ENCODE peak calls at places on chromosomes 1 and 21, in six cellular contexts. One of them, this sample, is unnamed.

GRCh38 chr1:228748431-228748830 is 13.2 kb downstream of the RHOU start:
- DNase-seq in BJ: no peak
- DNase-seq in GM13976: no peak
- DNase-seq in astrocyte of the spinal cord: no peak
- DNase-seq in GM10248: no peak
- DNase-seq in HFFc6: no peak
- DNase-seq in this sample: no peak

GRCh38 chr21:31497939-31498338 is 153.9 kb upstream of the TIAM1 start:
- DNase-seq in BJ: no peak
- DNase-seq in GM13976: no peak
- DNase-seq in astrocyte of the spinal cord: no peak
- DNase-seq in GM10248: no peak
- DNase-seq in HFFc6: no peak
- DNase-seq in this sample: no peak

GRCh38 chr1:23643668-23644554 is 47.7 kb upstream of the RPL11 start:
- DNase-seq in BJ: no peak
- DNase-seq in GM13976: no peak
- DNase-seq in astrocyte of the spinal cord: no peak
- DNase-seq in GM10248: no peak
- DNase-seq in HFFc6: no peak
- DNase-seq in this sample: no peak

GRCh38 chr21:45022736-45023135 is 51.6 kb upstream of the ADARB1 start:
- DNase-seq in BJ: no peak
- DNase-seq in GM13976: no peak
- DNase-seq in astrocyte of the spinal cord: no peak
- DNase-seq in GM10248: no peak
- DNase-seq in HFFc6: no peak
- DNase-seq in this sample: no peak

GRCh38 chr1:221667504-221667903 is 74.4 kb downstream of the DUSP10 start:
- DNase-seq in BJ: peak
- DNase-seq in GM13976: no peak
- DNase-seq in astrocyte of the spinal cord: peak
- DNase-seq in GM10248: no peak
- DNase-seq in HFFc6: peak
- DNase-seq in this sample: peak

GRCh38 chr1:177505905-177506590 is 335.3 kb downstream of the BRINP2 start:
- DNase-seq in BJ: no peak
- DNase-seq in GM13976: no peak
- DNase-seq in astrocyte of the spinal cord: peak
- DNase-seq in GM10248: no peak
- DNase-seq in HFFc6: no peak
- DNase-seq in this sample: no peak

GRCh38 chr1:52697795-52698674 is at the start of gene COA7:
- DNase-seq in BJ: peak
- DNase-seq in GM13976: peak
- DNase-seq in astrocyte of the spinal cord: peak
- DNase-seq in GM10248: peak
- DNase-seq in HFFc6: peak
- DNase-seq in this sample: peak

GRCh38 chr1:85275701-85276289 is 637 bp downstream of the BCL10 start:
- DNase-seq in BJ: no peak
- DNase-seq in GM13976: peak
- DNase-seq in astrocyte of the spinal cord: no peak
- DNase-seq in GM10248: peak
- DNase-seq in HFFc6: no peak
- DNase-seq in this sample: peak

GRCh38 chr1:165217958-165218357 is 138.6 kb downstream of the LMX1A start:
- DNase-seq in BJ: no peak
- DNase-seq in GM13976: no peak
- DNase-seq in astrocyte of the spinal cord: no peak
- DNase-seq in GM10248: no peak
- DNase-seq in HFFc6: no peak
- DNase-seq in this sample: no peak

GRCh38 chr1:19476440-19477190 is 8.7 kb downstream of the CAPZB start:
- DNase-seq in BJ: no peak
- DNase-seq in GM13976: peak
- DNase-seq in astrocyte of the spinal cord: peak
- DNase-seq in GM10248: peak
- DNase-seq in HFFc6: no peak
- DNase-seq in this sample: no peak

GRCh38 chr1:157539568-157539967 is 12.7 kb downstream of the FCRL5 start:
- DNase-seq in BJ: no peak
- DNase-seq in GM13976: no peak
- DNase-seq in astrocyte of the spinal cord: no peak
- DNase-seq in GM10248: no peak
- DNase-seq in HFFc6: no peak
- DNase-seq in this sample: no peak

GRCh38 chr1:41789616-41790330 is 128.9 kb downstream of the HIVEP3 start:
- DNase-seq in BJ: no peak
- DNase-seq in GM13976: no peak
- DNase-seq in astrocyte of the spinal cord: no peak
- DNase-seq in GM10248: no peak
- DNase-seq in HFFc6: no peak
- DNase-seq in this sample: no peak

GRCh38 chr1:24905979-24906720 is 23.9 kb downstream of the RUNX3 start:
- DNase-seq in BJ: no peak
- DNase-seq in GM13976: peak
- DNase-seq in astrocyte of the spinal cord: no peak
- DNase-seq in GM10248: no peak
- DNase-seq in HFFc6: no peak
- DNase-seq in this sample: peak

GRCh38 chr21:32403201-32403701 is 9.3 kb upstream of the EVA1C start:
- DNase-seq in BJ: no peak
- DNase-seq in GM13976: peak
- DNase-seq in astrocyte of the spinal cord: peak
- DNase-seq in GM10248: peak
- DNase-seq in HFFc6: peak
- DNase-seq in this sample: peak

GRCh38 chr21:34630536-34631143 is 15.7 kb upstream of the RCAN1 start:
- DNase-seq in BJ: no peak
- DNase-seq in GM13976: peak
- DNase-seq in astrocyte of the spinal cord: peak
- DNase-seq in GM10248: peak
- DNase-seq in HFFc6: peak
- DNase-seq in this sample: peak

GRCh38 chr1:18132022-18132706 is 24.6 kb downstream of the IGSF21 start:
- DNase-seq in BJ: no peak
- DNase-seq in GM13976: no peak
- DNase-seq in astrocyte of the spinal cord: no peak
- DNase-seq in GM10248: no peak
- DNase-seq in HFFc6: no peak
- DNase-seq in this sample: no peak

GRCh38 chr1:219128957-219129356 is 44.7 kb upstream of the LYPLAL1 start:
- DNase-seq in BJ: no peak
- DNase-seq in GM13976: no peak
- DNase-seq in astrocyte of the spinal cord: no peak
- DNase-seq in GM10248: no peak
- DNase-seq in HFFc6: no peak
- DNase-seq in this sample: no peak

GRCh38 chr1:46411010-46411405 is 16.9 kb downstream of the FAAH start:
- DNase-seq in BJ: no peak
- DNase-seq in GM13976: no peak
- DNase-seq in astrocyte of the spinal cord: no peak
- DNase-seq in GM10248: no peak
- DNase-seq in HFFc6: no peak
- DNase-seq in this sample: no peak

GRCh38 chr1:46415514-46415913 is 21.4 kb downstream of the FAAH start:
- DNase-seq in BJ: no peak
- DNase-seq in GM13976: no peak
- DNase-seq in astrocyte of the spinal cord: no peak
- DNase-seq in GM10248: no peak
- DNase-seq in HFFc6: no peak
- DNase-seq in this sample: no peak

GRCh38 chr1:46412853-46413595 is 18.9 kb downstream of the FAAH start:
- DNase-seq in BJ: no peak
- DNase-seq in GM13976: no peak
- DNase-seq in astrocyte of the spinal cord: no peak
- DNase-seq in GM10248: no peak
- DNase-seq in HFFc6: no peak
- DNase-seq in this sample: no peak

GRCh38 chr1:46411601-46412341 is 17.7 kb downstream of the FAAH start:
- DNase-seq in BJ: no peak
- DNase-seq in GM13976: no peak
- DNase-seq in astrocyte of the spinal cord: no peak
- DNase-seq in GM10248: no peak
- DNase-seq in HFFc6: no peak
- DNase-seq in this sample: no peak

GRCh38 chr1:46413596-46413985 is 19.5 kb downstream of the FAAH start:
- DNase-seq in BJ: no peak
- DNase-seq in GM13976: peak
- DNase-seq in astrocyte of the spinal cord: no peak
- DNase-seq in GM10248: peak
- DNase-seq in HFFc6: peak
- DNase-seq in this sample: peak
- TF ChIP-seq CTCF in BJ: peak
- TF ChIP-seq CTCF in GM13976: peak
- TF ChIP-seq CTCF in astrocyte of the spinal cord: peak
- TF ChIP-seq CTCF in GM10248: no peak
- TF ChIP-seq CTCF in HFFc6: peak
- TF ChIP-seq CTCF in this sample: no peak

DNA sequence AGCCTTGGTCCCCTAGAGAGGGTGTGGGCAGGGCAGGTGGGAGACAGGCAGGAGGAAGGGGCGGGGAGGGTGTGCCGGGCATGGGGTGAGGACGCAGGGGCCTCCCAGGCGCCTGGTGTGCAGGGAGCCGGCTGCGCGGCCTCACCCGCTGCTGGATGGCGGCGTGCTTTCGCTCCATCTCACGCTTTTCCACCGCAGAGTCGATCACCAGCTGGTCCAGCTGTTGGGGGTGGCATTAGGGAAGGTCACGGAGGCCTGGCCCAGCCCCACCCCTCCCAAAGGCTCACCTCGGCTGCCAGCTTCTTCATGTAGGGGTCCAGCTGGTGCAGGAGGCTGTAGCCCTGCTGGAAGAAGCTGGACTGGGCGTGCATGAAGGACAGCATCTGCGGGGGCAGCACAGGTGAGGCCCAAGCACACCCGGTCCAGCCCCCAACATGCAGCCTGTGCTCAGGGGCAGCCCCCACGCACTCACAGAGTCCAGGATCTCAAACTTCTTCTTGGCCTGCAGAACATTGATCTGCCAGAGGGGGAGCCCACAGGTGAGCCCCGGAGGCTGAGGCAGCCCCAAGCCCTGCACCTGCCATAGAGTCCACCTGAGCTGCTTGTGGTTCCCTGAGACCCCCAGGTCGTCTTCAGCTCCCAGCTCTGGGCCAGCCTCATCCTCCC is 7.9 kb downstream of the ACAP3 start:
- DNase-seq in BJ: no peak
- DNase-seq in GM13976: peak
- DNase-seq in astrocyte of the spinal cord: no peak
- DNase-seq in GM10248: no peak
- DNase-seq in HFFc6: no peak
- DNase-seq in this sample: peak
- TF ChIP-seq CTCF in BJ: peak
- TF ChIP-seq CTCF in GM13976: peak
- TF ChIP-seq CTCF in astrocyte of the spinal cord: peak
- TF ChIP-seq CTCF in GM10248: peak
- TF ChIP-seq CTCF in HFFc6: peak
- TF ChIP-seq CTCF in this sample: peak

DNA sequence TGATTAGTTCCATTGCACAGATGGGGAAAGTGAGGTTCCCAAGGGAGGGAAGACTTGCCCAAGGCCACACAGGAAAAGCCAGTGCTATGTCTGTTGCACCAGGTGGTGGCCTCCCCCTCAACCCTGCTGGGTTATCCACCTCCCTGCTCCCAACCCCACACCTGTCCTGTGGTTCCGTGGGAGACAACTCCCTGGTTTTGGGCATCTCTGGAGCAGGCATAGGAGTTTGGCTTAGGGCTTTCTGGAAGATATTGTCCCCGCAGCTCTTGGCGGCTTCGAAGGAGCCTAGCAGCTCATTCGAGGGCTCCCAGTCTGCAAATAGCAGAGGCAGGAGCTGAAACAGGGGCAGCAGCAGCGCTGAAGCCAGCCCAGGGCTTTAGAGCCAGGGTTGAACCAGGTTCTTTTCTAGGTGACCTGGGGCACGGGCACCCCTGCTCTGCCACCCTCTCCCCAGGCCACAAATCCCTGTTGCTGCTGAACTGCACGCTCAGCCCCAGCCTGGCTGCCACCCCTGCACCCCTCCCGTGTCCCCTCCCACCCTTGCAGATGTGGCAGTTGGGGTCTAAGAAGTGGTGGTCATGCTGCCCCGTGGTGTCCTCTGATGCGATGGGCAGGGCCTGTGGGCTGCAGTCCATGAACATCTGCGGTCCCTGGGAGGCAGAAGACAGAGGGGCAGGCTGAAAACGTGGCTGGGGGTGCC is 22.1 kb downstream of the SPOCD1 start:
- DNase-seq in BJ: no peak
- DNase-seq in GM13976: no peak
- DNase-seq in astrocyte of the spinal cord: no peak
- DNase-seq in GM10248: no peak
- DNase-seq in HFFc6: no peak
- DNase-seq in this sample: no peak
- TF ChIP-seq CTCF in BJ: no peak
- TF ChIP-seq CTCF in GM13976: no peak
- TF ChIP-seq CTCF in astrocyte of the spinal cord: no peak
- TF ChIP-seq CTCF in GM10248: no peak
- TF ChIP-seq CTCF in HFFc6: no peak
- TF ChIP-seq CTCF in this sample: no peak

DNA sequence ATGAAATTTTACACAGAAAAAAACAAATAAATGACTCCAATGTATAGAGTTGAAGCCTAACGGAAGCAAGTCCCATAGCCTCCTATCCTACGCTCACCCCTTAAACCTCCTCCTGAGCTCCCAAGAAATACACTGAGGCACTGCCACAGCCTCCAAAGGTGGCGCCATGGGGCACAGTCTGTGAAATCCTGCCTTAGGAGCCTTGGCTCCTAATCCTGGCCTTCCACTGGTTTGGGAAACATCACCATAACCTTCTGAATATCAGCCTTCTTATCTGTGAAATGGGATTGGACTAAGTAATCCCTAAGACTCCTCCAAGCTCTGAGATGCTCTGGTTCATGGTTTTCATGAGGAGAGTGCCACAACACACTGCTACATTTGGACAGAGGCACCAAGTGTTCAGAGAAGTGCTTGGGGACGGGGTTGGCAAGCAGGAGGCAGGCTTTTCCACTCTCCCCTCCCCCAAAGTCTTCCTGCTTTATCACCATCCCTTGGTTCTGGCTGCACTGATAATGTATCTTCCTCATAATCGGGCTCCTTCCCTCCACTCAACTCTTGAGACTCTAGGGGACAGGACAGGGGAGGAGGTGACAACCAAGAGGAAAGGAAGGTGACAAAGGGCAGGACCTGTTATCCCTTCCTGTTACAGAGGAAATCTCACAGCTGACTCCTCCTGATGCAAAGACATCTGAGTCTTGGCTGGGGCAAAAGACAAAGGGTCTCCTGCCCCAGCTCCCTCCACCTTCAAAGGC is 2.7 kb downstream of the SLAMF7 start:
- DNase-seq in BJ: no peak
- DNase-seq in GM13976: no peak
- DNase-seq in astrocyte of the spinal cord: no peak
- DNase-seq in GM10248: no peak
- DNase-seq in HFFc6: no peak
- DNase-seq in this sample: no peak
- TF ChIP-seq CTCF in BJ: no peak
- TF ChIP-seq CTCF in GM13976: no peak
- TF ChIP-seq CTCF in astrocyte of the spinal cord: no peak
- TF ChIP-seq CTCF in GM10248: peak
- TF ChIP-seq CTCF in HFFc6: no peak
- TF ChIP-seq CTCF in this sample: peak

GRCh38 chr1:226809785-226810571 is 60.4 kb upstream of the PSEN2 start:
- DNase-seq in BJ: peak
- DNase-seq in GM13976: no peak
- DNase-seq in astrocyte of the spinal cord: peak
- DNase-seq in GM10248: no peak
- DNase-seq in HFFc6: peak
- DNase-seq in this sample: no peak
- TF ChIP-seq CTCF in BJ: no peak
- TF ChIP-seq CTCF in GM13976: no peak
- TF ChIP-seq CTCF in astrocyte of the spinal cord: peak
- TF ChIP-seq CTCF in GM10248: no peak
- TF ChIP-seq CTCF in HFFc6: no peak
- TF ChIP-seq CTCF in this sample: no peak